ENCODE peak calls at places on chromosomes 1 and 21, in seven cellular contexts. R is spleen, N is stomach, X is GM13976, H is GM13977, A is left ventricle myocardium inferior, U is heart right ventricle. S is an unnamed sample.

GRCh38 chr1:10196991-10197390 is 13.4 kb upstream of the KIF1B start:
- DNase-seq in H (no peak), R (no peak), A (no peak), X (no peak), U (no peak), N (no peak), S (no peak)

GRCh38 chr1:226618380-226618779 is 69.8 kb downstream of the STUM start:
- DNase-seq in X (no peak), N (no peak), U (no peak), R (peak; percentile 25), A (no peak), H (no peak), S (no peak)

GRCh38 chr1:215290018-215290417 is 207.5 kb downstream of the KCNK2 start:
- DNase-seq in H (no peak), A (no peak), X (no peak), R (no peak), U (no peak), N (no peak), S (no peak)

GRCh38 chr1:41619511-41620364 is 135.3 kb upstream of the EDN2 start:
- DNase-seq in H (no peak), R (no peak), U (no peak), A (no peak), N (no peak), X (no peak), S (no peak)

GRCh38 chr1:200916681-200917080 is 22.0 kb downstream of the INAVA start:
- DNase-seq in H (no peak), R (peak; percentile 59), N (no peak), U (no peak), X (no peak), A (no peak), S (no peak)

GRCh38 chr21:46344219-46344915 is 20.4 kb downstream of the PCNT start:
- DNase-seq in H (no peak), N (no peak), U (no peak), A (no peak), R (no peak), X (no peak), S (no peak)

GRCh38 chr1:243939167-243939848 is 89.3 kb upstream of the AKT3 start:
- DNase-seq in R (no peak), H (no peak), N (no peak), X (no peak), A (no peak), U (no peak), S (no peak)

GRCh38 chr1:198072177-198072576 is 84.6 kb upstream of the NEK7 start:
- DNase-seq in R (no peak), A (no peak), X (no peak), N (no peak), U (no peak), H (no peak), S (no peak)

GRCh38 chr1:222792744-222793143 is 22.1 kb upstream of the DISP1 start:
- DNase-seq in U (no peak), N (no peak), H (peak; percentile 44), A (no peak), X (peak; percentile 33), R (no peak), S (no peak)

GRCh38 chr1:177432897-177433296 is 262.1 kb downstream of the BRINP2 start:
- DNase-seq in R (no peak), N (no peak), A (no peak), U (no peak), H (no peak), X (no peak), S (no peak)
- TF ChIP-seq CTCF in R (no peak), N (no peak), A (no peak), U (no peak), H (no peak), X (no peak), S (peak; percentile 38)

DNA sequence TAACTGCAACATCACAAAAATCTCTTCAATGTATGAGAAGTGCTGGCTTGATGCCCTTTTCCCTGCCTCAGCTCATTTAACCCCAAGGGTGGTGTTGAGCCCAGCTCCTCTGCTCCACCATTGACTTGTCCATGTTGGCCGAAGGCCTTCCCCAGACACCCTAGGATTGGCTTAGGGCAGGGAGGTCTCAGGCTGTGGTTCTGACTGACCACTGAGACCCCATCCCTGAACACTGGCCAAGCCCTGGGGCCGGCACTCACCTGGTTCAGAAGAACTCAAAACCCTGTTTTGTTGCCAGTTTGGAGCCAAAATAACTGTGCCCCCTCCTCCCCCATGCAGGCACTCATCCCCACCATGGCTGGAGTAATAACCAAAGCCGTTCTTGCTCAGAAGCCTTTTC is 38.6 kb downstream of the NENF start:
- DNase-seq in U (no peak), R (peak; percentile 60), A (no peak), X (no peak), H (no peak), N (no peak), S (no peak)
- TF ChIP-seq CTCF in U (no peak), R (no peak), A (no peak), X (no peak), H (no peak), N (no peak), S (no peak)

GRCh38 chr1:61517345-61517744 is 207.6 kb downstream of the TM2D1 start:
- DNase-seq in R (no peak), A (no peak), H (no peak), N (no peak), X (no peak), U (no peak), S (no peak)

GRCh38 chr1:61523219-61523618 is 201.7 kb downstream of the TM2D1 start:
- DNase-seq in R (no peak), N (no peak), H (no peak), U (no peak), A (no peak), X (no peak), S (no peak)

GRCh38 chr1:61519631-61520030 is 205.3 kb downstream of the TM2D1 start:
- DNase-seq in U (no peak), A (no peak), N (no peak), R (no peak), X (no peak), H (no peak), S (no peak)

GRCh38 chr1:61515096-61515495 is 209.8 kb downstream of the TM2D1 start:
- DNase-seq in U (no peak), A (no peak), H (no peak), X (no peak), N (no peak), R (no peak), S (no peak)

GRCh38 chr1:61518670-61519400 is 206.1 kb downstream of the TM2D1 start:
- DNase-seq in U (no peak), X (no peak), N (no peak), H (no peak), R (no peak), A (no peak), S (no peak)
- TF ChIP-seq CTCF in U (no peak), X (no peak), N (no peak), H (no peak), R (no peak), A (no peak), S (no peak)

DNA sequence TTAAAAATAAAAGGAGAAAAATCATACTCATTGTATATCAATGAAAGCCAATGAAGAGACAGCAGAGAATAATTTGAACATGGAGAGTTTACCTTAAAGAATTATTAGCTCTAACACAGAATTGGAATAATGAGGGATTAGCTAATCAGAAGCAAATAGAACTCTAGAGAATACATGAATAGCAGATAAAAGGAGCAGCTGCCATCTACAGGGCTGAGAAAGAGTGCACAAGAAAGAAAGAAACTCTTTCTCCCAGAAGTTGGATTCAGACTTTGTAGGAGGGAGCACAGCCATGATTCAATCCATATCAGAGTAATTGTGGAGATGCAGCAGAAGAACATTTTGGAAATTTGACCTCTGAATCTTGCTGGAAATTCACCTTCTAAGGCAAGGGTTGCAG is 1171.2 kb downstream of the PLA2G4A start:
- DNase-seq in X (no peak), N (no peak), R (no peak), U (no peak), A (no peak), H (no peak), S (no peak)
- TF ChIP-seq CTCF in X (no peak), N (no peak), R (no peak), U (no peak), A (no peak), H (no peak), S (no peak)

GRCh38 chr1:114554577-114554976 is 26.8 kb downstream of the BCAS2 start:
- DNase-seq in N (no peak), U (no peak), R (no peak), H (no peak), X (no peak), A (no peak), S (no peak)

GRCh38 chr1:114561333-114561732 is 20.1 kb downstream of the BCAS2 start:
- DNase-seq in A (no peak), X (no peak), N (no peak), R (no peak), H (no peak), U (no peak), S (no peak)

GRCh38 chr1:114564141-114564540 is 17.3 kb downstream of the BCAS2 start:
- DNase-seq in N (no peak), A (no peak), X (no peak), H (no peak), U (no peak), R (no peak), S (no peak)

GRCh38 chr1:114559356-114559755 is 22.1 kb downstream of the BCAS2 start:
- DNase-seq in X (no peak), N (no peak), H (no peak), A (no peak), U (no peak), R (no peak), S (no peak)

DNA sequence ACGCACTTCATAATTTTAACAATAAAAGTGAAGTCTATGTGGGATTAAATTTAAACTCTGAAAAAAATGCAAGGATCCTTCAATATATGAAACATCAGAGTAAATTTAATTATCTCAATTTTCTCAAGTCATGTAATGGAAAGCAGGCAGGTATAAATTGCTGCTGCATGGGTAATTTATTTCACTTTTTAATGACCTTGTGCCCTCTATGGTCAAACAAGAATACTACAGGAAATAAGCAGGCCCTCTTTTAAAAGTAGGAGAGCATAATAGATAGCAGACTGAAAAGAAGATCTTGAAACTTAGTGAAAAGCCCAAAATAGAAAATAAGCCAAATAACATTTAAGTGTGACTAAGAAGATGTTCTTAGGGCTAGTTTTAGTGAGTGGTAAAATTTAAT is 22.9 kb downstream of the BCAS2 start:
- DNase-seq in U (no peak), A (no peak), X (peak; percentile 37), H (peak; percentile 37), N (no peak), R (no peak), S (no peak)
- TF ChIP-seq CTCF in U (peak; percentile 29), A (peak; percentile 50), X (peak; percentile 33), H (peak; percentile 52), N (peak; percentile 13), R (no peak), S (no peak)

GRCh38 chr1:43981135-43981491 is 2.1 kb downstream of the B4GALT2 start:
- DNase-seq in H (no peak), U (no peak), R (no peak), N (peak; percentile 42), A (no peak), X (no peak), S (no peak)

GRCh38 chr1:43982798-43983197 is 3.8 kb downstream of the B4GALT2 start:
- DNase-seq in N (no peak), X (no peak), U (no peak), H (no peak), A (no peak), R (no peak), S (no peak)

GRCh38 chr1:43983253-43983904 is 4.4 kb downstream of the B4GALT2 start:
- DNase-seq in R (no peak), U (no peak), X (no peak), A (no peak), N (no peak), H (no peak), S (no peak)

GRCh38 chr1:43981636-43982035 is 2.6 kb downstream of the B4GALT2 start:
- DNase-seq in R (no peak), X (no peak), N (no peak), A (no peak), U (no peak), H (no peak), S (no peak)

GRCh38 chr1:43982241-43982640 is 3.2 kb downstream of the B4GALT2 start:
- DNase-seq in X (no peak), H (no peak), A (no peak), U (no peak), N (no peak), R (no peak), S (no peak)
- TF ChIP-seq CTCF in X (no peak), H (no peak), A (no peak), U (no peak), N (no peak), R (no peak), S (no peak)

S was measured in Calu3.